ENCODE peak calls at places on chromosomes 16 and 17, in five cellular contexts. One of them, this sample, is unnamed.

GRCh38 chr16:19746561-19746960 is 28.5 kb downstream of the IQCK start:
- DNase-seq in HAP-1: peak; percentile 15
- DNase-seq in fibroblast of the aortic adventitia: no peak
- DNase-seq in HFF-Myc: no peak
- DNase-seq in activated naive CD4-positive, alpha-beta T cell treated with anti-CD3 and anti-CD28 coated beads, Interleukin-2, amount 10 ng/mL, durations not matched to agents 7 days and 5 days: no peak
- DNase-seq in this sample: no peak

GRCh38 chr17:57898487-57899311 is 48.9 kb upstream of the MRPS23 start:
- DNase-seq in HFF-Myc: no peak
- DNase-seq in fibroblast of the aortic adventitia: peak; percentile 67
- DNase-seq in HAP-1: peak; percentile 28
- DNase-seq in activated naive CD4-positive, alpha-beta T cell treated with anti-CD3 and anti-CD28 coated beads, Interleukin-2, amount 10 ng/mL, durations not matched to agents 7 days and 5 days: no peak
- DNase-seq in this sample: peak; percentile 83

GRCh38 chr16:9126609-9127008 is 35.2 kb downstream of the HAPSTR1 start:
- DNase-seq in HFF-Myc: no peak
- DNase-seq in activated naive CD4-positive, alpha-beta T cell treated with anti-CD3 and anti-CD28 coated beads, Interleukin-2, amount 10 ng/mL, durations not matched to agents 7 days and 5 days: no peak
- DNase-seq in HAP-1: no peak
- DNase-seq in fibroblast of the aortic adventitia: no peak
- DNase-seq in this sample: no peak

GRCh38 chr16:10765772-10766171 is 22.1 kb downstream of the NUBP1 start:
- DNase-seq in activated naive CD4-positive, alpha-beta T cell treated with anti-CD3 and anti-CD28 coated beads, Interleukin-2, amount 10 ng/mL, durations not matched to agents 7 days and 5 days: no peak
- DNase-seq in HFF-Myc: no peak
- DNase-seq in fibroblast of the aortic adventitia: no peak
- DNase-seq in HAP-1: no peak
- DNase-seq in this sample: no peak

GRCh38 chr17:78185981-78186688 is 717 bp downstream of the TK1 start:
- DNase-seq in HAP-1: peak; percentile 72
- DNase-seq in fibroblast of the aortic adventitia: no peak
- DNase-seq in HFF-Myc: no peak
- DNase-seq in activated naive CD4-positive, alpha-beta T cell treated with anti-CD3 and anti-CD28 coated beads, Interleukin-2, amount 10 ng/mL, durations not matched to agents 7 days and 5 days: peak; percentile 49
- DNase-seq in this sample: peak; percentile 49

GRCh38 chr16:51113254-51114125 is 37.6 kb downstream of the SALL1 start:
- DNase-seq in HFF-Myc: no peak
- DNase-seq in HAP-1: no peak
- DNase-seq in fibroblast of the aortic adventitia: no peak
- DNase-seq in activated naive CD4-positive, alpha-beta T cell treated with anti-CD3 and anti-CD28 coated beads, Interleukin-2, amount 10 ng/mL, durations not matched to agents 7 days and 5 days: no peak
- DNase-seq in this sample: no peak

GRCh38 chr17:64778367-64779290 is 116.5 kb upstream of the SMURF2 start:
- DNase-seq in activated naive CD4-positive, alpha-beta T cell treated with anti-CD3 and anti-CD28 coated beads, Interleukin-2, amount 10 ng/mL, durations not matched to agents 7 days and 5 days: no peak
- DNase-seq in fibroblast of the aortic adventitia: no peak
- DNase-seq in HFF-Myc: no peak
- DNase-seq in HAP-1: no peak
- DNase-seq in this sample: no peak

GRCh38 chr17:21034350-21035235 is 8.2 kb downstream of the USP22 start:
- DNase-seq in fibroblast of the aortic adventitia: peak; percentile 47
- DNase-seq in activated naive CD4-positive, alpha-beta T cell treated with anti-CD3 and anti-CD28 coated beads, Interleukin-2, amount 10 ng/mL, durations not matched to agents 7 days and 5 days: peak; percentile 66
- DNase-seq in HAP-1: no peak
- DNase-seq in HFF-Myc: no peak
- DNase-seq in this sample: no peak

GRCh38 chr17:28090551-28090950 is 48.1 kb downstream of the NLK start:
- DNase-seq in HFF-Myc: no peak
- DNase-seq in HAP-1: no peak
- DNase-seq in fibroblast of the aortic adventitia: no peak
- DNase-seq in activated naive CD4-positive, alpha-beta T cell treated with anti-CD3 and anti-CD28 coated beads, Interleukin-2, amount 10 ng/mL, durations not matched to agents 7 days and 5 days: no peak
- DNase-seq in this sample: no peak

GRCh38 chr17:79610151-79610645 is 653 bp downstream of the RBFOX3 start:
- DNase-seq in HFF-Myc: no peak
- DNase-seq in HAP-1: no peak
- DNase-seq in activated naive CD4-positive, alpha-beta T cell treated with anti-CD3 and anti-CD28 coated beads, Interleukin-2, amount 10 ng/mL, durations not matched to agents 7 days and 5 days: no peak
- DNase-seq in fibroblast of the aortic adventitia: no peak
- DNase-seq in this sample: no peak

GRCh38 chr16:3945751-3946603 is 65.5 kb upstream of the CREBBP start:
- DNase-seq in activated naive CD4-positive, alpha-beta T cell treated with anti-CD3 and anti-CD28 coated beads, Interleukin-2, amount 10 ng/mL, durations not matched to agents 7 days and 5 days: no peak
- DNase-seq in HFF-Myc: peak; percentile 95
- DNase-seq in fibroblast of the aortic adventitia: peak; percentile 99
- DNase-seq in HAP-1: peak; percentile 80
- DNase-seq in this sample: peak; percentile 64

GRCh38 chr16:861446-861845 is 60.9 kb upstream of the GNG13 start:
- DNase-seq in activated naive CD4-positive, alpha-beta T cell treated with anti-CD3 and anti-CD28 coated beads, Interleukin-2, amount 10 ng/mL, durations not matched to agents 7 days and 5 days: no peak
- DNase-seq in HAP-1: no peak
- DNase-seq in fibroblast of the aortic adventitia: no peak
- DNase-seq in HFF-Myc: no peak
- DNase-seq in this sample: no peak

GRCh38 chr16:87342504-87342903 is 25.3 kb upstream of the C16orf95 start:
- DNase-seq in fibroblast of the aortic adventitia: no peak
- DNase-seq in activated naive CD4-positive, alpha-beta T cell treated with anti-CD3 and anti-CD28 coated beads, Interleukin-2, amount 10 ng/mL, durations not matched to agents 7 days and 5 days: no peak
- DNase-seq in HAP-1: no peak
- DNase-seq in HFF-Myc: no peak
- DNase-seq in this sample: no peak

This sample was measured in SW480.